ENCODE peak calls at places on chromosomes 5 and 9, in six cellular contexts. One of them, this sample, is unnamed. For H3K27me3, the result is how much of the 10 kb centered on the place peaks cover.

GRCh38 chr9:34647651-34648050 is 1.2 kb downstream of the GALT start:
- DNase-seq in CD4-positive, alpha-beta memory T cell: no peak
- DNase-seq in cardiac muscle cell: no peak
- DNase-seq in aorta: no peak
- DNase-seq in mammary epithelial cell: no peak
- DNase-seq in SJSA1: no peak
- DNase-seq in this sample: no peak

GRCh38 chr9:20016611-20017010 is 227.8 kb upstream of the SLC24A2 start:
- DNase-seq in aorta: no peak
- DNase-seq in mammary epithelial cell: no peak
- DNase-seq in SJSA1: no peak
- DNase-seq in CD4-positive, alpha-beta memory T cell: no peak
- DNase-seq in cardiac muscle cell: no peak
- DNase-seq in this sample: no peak

GRCh38 chr5:102114525-102115069 is 181.5 kb downstream of the SLCO4C1 start:
- DNase-seq in SJSA1: no peak
- DNase-seq in mammary epithelial cell: no peak
- DNase-seq in CD4-positive, alpha-beta memory T cell: no peak
- DNase-seq in aorta: no peak
- DNase-seq in cardiac muscle cell: no peak
- DNase-seq in this sample: no peak

GRCh38 chr5:132098621-132099020 is 25.0 kb downstream of the CSF2 start:
- DNase-seq in CD4-positive, alpha-beta memory T cell: no peak
- DNase-seq in SJSA1: no peak
- DNase-seq in aorta: no peak
- DNase-seq in cardiac muscle cell: no peak
- DNase-seq in mammary epithelial cell: no peak
- DNase-seq in this sample: no peak

GRCh38 chr9:76654051-76654461 is 110.2 kb upstream of the PCA3 start:
- DNase-seq in CD4-positive, alpha-beta memory T cell: no peak
- DNase-seq in aorta: no peak
- DNase-seq in SJSA1: no peak
- DNase-seq in mammary epithelial cell: no peak
- DNase-seq in cardiac muscle cell: peak
- DNase-seq in this sample: no peak

GRCh38 chr5:159657298-159657697 is 259.0 kb upstream of the ADRA1B start:
- DNase-seq in cardiac muscle cell: no peak
- DNase-seq in CD4-positive, alpha-beta memory T cell: no peak
- DNase-seq in SJSA1: no peak
- DNase-seq in aorta: no peak
- DNase-seq in mammary epithelial cell: no peak
- DNase-seq in this sample: no peak

GRCh38 chr5:180869587-180869986 is 8.5 kb upstream of the ZFP62 start:
- DNase-seq in SJSA1: no peak
- DNase-seq in CD4-positive, alpha-beta memory T cell: no peak
- DNase-seq in mammary epithelial cell: no peak
- DNase-seq in aorta: no peak
- DNase-seq in cardiac muscle cell: no peak
- DNase-seq in this sample: no peak

GRCh38 chr5:88875609-88876234 is 7.3 kb downstream of the MEF2C start:
- DNase-seq in CD4-positive, alpha-beta memory T cell: no peak
- DNase-seq in mammary epithelial cell: no peak
- DNase-seq in SJSA1: no peak
- DNase-seq in cardiac muscle cell: peak
- DNase-seq in aorta: no peak
- DNase-seq in this sample: no peak

DNA sequence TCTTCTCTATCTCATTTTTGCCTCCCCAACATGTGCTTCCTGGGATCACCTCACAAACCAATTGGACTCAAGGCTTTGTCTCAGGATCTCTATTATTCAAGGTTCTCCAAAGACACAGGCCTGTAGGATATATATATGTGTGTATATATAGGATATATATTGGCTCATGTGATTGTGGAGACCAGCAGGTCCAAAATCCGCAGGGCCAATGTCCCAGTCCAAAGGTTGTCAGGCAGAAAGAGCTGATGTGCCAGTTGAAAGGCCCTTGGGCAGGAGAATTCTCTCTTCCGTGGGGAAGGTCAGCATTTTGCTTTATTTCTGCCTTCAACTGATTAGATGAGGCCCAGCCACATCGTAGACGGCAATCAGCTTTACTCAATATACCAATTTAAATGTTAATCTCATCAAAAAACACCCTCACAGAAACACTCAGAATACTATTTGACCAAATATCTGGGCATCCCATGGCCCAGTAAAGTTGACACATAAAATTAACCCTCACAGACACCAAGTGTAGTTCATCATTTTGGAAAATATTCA is 1.3 kb upstream of the FBLL1 start:
- DNase-seq in SJSA1: peak
- DNase-seq in CD4-positive, alpha-beta memory T cell: no peak
- DNase-seq in cardiac muscle cell: no peak
- DNase-seq in aorta: no peak
- DNase-seq in mammary epithelial cell: no peak
- DNase-seq in this sample: no peak
- H3K27me3 ChIP-seq in SJSA1: under half
- H3K27me3 ChIP-seq in CD4-positive, alpha-beta memory T cell: under half
- H3K27me3 ChIP-seq in cardiac muscle cell: half or more
- H3K27me3 ChIP-seq in aorta: under half
- H3K27me3 ChIP-seq in mammary epithelial cell: under half
- H3K27me3 ChIP-seq in this sample: under half

GRCh38 chr9:120900821-120901220 is 23.8 kb upstream of the PHF19 start:
- DNase-seq in cardiac muscle cell: no peak
- DNase-seq in aorta: no peak
- DNase-seq in mammary epithelial cell: no peak
- DNase-seq in SJSA1: no peak
- DNase-seq in CD4-positive, alpha-beta memory T cell: no peak
- DNase-seq in this sample: no peak

GRCh38 chr9:120902824-120903608 is 23.6 kb downstream of the TRAF1 start:
- DNase-seq in SJSA1: no peak
- DNase-seq in cardiac muscle cell: no peak
- DNase-seq in mammary epithelial cell: no peak
- DNase-seq in CD4-positive, alpha-beta memory T cell: no peak
- DNase-seq in aorta: no peak
- DNase-seq in this sample: no peak

GRCh38 chr9:120901704-120902103 is 24.7 kb upstream of the PHF19 start:
- DNase-seq in SJSA1: no peak
- DNase-seq in cardiac muscle cell: no peak
- DNase-seq in CD4-positive, alpha-beta memory T cell: no peak
- DNase-seq in mammary epithelial cell: no peak
- DNase-seq in aorta: no peak
- DNase-seq in this sample: no peak

GRCh38 chr9:120904061-120904998 is 22.3 kb downstream of the TRAF1 start:
- DNase-seq in aorta: no peak
- DNase-seq in SJSA1: no peak
- DNase-seq in CD4-positive, alpha-beta memory T cell: peak
- DNase-seq in cardiac muscle cell: no peak
- DNase-seq in mammary epithelial cell: no peak
- DNase-seq in this sample: no peak

GRCh38 chr9:120902286-120902685 is 24.3 kb downstream of the TRAF1 start:
- DNase-seq in SJSA1: no peak
- DNase-seq in aorta: no peak
- DNase-seq in mammary epithelial cell: no peak
- DNase-seq in CD4-positive, alpha-beta memory T cell: no peak
- DNase-seq in cardiac muscle cell: no peak
- DNase-seq in this sample: no peak
- H3K27ac ChIP-seq in SJSA1: no peak
- H3K27ac ChIP-seq in aorta: no peak
- H3K27ac ChIP-seq in mammary epithelial cell: no peak
- H3K27ac ChIP-seq in CD4-positive, alpha-beta memory T cell: peak
- H3K27ac ChIP-seq in cardiac muscle cell: no peak
- H3K27ac ChIP-seq in this sample: no peak

DNA sequence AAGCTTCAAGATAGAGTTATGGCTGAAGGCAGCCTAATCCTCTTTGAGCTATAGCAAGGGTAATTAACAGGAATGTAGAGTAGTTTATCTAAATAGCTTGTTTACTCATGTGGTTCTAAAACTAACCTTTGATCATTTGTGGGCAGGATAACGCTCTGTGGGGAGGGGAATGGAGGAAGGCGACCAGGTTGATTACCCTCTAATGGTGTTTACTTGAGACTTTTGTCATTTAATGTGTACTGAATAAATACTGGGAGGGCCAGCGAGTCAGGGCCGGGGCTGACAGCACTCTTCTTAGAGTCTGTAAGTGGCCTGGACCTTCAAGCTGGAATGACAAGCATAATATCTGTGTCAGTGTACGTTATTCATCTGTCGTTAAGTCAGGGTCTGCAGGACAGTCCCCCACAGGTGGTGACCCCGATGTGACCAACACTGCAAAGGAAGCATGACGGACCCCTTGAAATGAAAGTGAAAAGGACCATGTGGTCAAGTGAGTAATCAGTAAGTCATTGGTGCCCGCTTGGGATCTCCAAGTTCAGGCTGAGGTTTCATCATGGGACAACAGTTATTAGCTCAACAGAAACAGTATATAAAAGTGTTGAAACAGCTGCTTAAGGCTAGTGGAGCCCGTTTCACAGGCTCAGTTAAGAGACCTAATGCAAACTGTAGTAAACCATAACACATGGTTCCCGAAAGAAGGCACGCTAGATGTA is 162.6 kb downstream of the CPLANE1 start:
- DNase-seq in aorta: no peak
- DNase-seq in CD4-positive, alpha-beta memory T cell: no peak
- DNase-seq in SJSA1: peak
- DNase-seq in mammary epithelial cell: peak
- DNase-seq in cardiac muscle cell: peak
- DNase-seq in this sample: no peak
- H3K27me3 ChIP-seq in aorta: under half
- H3K27me3 ChIP-seq in CD4-positive, alpha-beta memory T cell: under half
- H3K27me3 ChIP-seq in SJSA1: under half
- H3K27me3 ChIP-seq in mammary epithelial cell: under half
- H3K27me3 ChIP-seq in cardiac muscle cell: under half
- H3K27me3 ChIP-seq in this sample: under half

DNA sequence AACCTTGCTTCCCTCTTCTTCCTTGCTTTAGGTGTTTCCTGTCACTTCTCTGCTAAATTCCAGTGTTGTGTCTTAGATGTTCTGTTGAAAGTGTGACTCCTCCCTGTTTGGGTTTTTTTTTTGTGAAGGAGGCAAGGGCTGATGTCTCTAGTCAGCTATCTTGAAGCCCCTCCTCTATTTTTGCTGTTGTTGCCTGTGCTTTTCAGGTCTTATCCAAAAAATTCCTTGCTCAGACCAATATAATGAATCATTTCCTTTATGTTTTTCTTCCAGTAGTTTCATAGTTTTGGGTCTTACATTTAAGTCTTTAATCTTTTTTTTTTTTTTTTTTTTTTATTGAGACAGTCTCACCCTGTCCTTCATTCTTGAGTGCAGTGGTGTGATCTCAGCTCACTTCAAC is 22.3 kb downstream of the RIC1 start:
- DNase-seq in CD4-positive, alpha-beta memory T cell: no peak
- DNase-seq in SJSA1: no peak
- DNase-seq in cardiac muscle cell: peak
- DNase-seq in aorta: no peak
- DNase-seq in mammary epithelial cell: no peak
- DNase-seq in this sample: no peak
- H3K27ac ChIP-seq in CD4-positive, alpha-beta memory T cell: no peak
- H3K27ac ChIP-seq in SJSA1: no peak
- H3K27ac ChIP-seq in cardiac muscle cell: no peak
- H3K27ac ChIP-seq in aorta: no peak
- H3K27ac ChIP-seq in mammary epithelial cell: no peak
- H3K27ac ChIP-seq in this sample: no peak

GRCh38 chr5:511476-511875 is 12.8 kb downstream of the SLC9A3 start:
- DNase-seq in SJSA1: no peak
- DNase-seq in cardiac muscle cell: no peak
- DNase-seq in CD4-positive, alpha-beta memory T cell: no peak
- DNase-seq in aorta: no peak
- DNase-seq in mammary epithelial cell: no peak
- DNase-seq in this sample: no peak
- H3K27me3 ChIP-seq in SJSA1: under half
- H3K27me3 ChIP-seq in cardiac muscle cell: under half
- H3K27me3 ChIP-seq in CD4-positive, alpha-beta memory T cell: under half
- H3K27me3 ChIP-seq in aorta: under half
- H3K27me3 ChIP-seq in mammary epithelial cell: under half
- H3K27me3 ChIP-seq in this sample: under half

GRCh38 chr5:74477761-74478160 is 162.8 kb downstream of the ENC1 start:
- DNase-seq in cardiac muscle cell: no peak
- DNase-seq in aorta: no peak
- DNase-seq in mammary epithelial cell: no peak
- DNase-seq in CD4-positive, alpha-beta memory T cell: no peak
- DNase-seq in SJSA1: no peak
- DNase-seq in this sample: no peak
- H3K27ac ChIP-seq in cardiac muscle cell: no peak
- H3K27ac ChIP-seq in aorta: no peak
- H3K27ac ChIP-seq in mammary epithelial cell: no peak
- H3K27ac ChIP-seq in CD4-positive, alpha-beta memory T cell: no peak
- H3K27ac ChIP-seq in SJSA1: no peak
- H3K27ac ChIP-seq in this sample: no peak